ENCODE peak calls at places on chromosomes 13 and 19, in eight cellular contexts. Z is GM23338, M is GM23248, F is fibroblast of lung, T is keratinocyte, A is mammary epithelial cell, K is neural progenitor cell, L is K562. N is an unnamed sample.

GRCh38 chr19:52935434-52935833 is 12.2 kb upstream of the ZNF888 start:
- DNase-seq in Z (no peak), M (no peak), F (peak), T (no peak), A (no peak), K (no peak), L (no peak), N (no peak)

GRCh38 chr13:111992911-111993310 is 74.0 kb upstream of the SOX1 start:
- DNase-seq in Z (no peak), M (no peak), F (no peak), T (no peak), A (no peak), K (no peak), L (no peak), N (no peak)

GRCh38 chr19:21740559-21740958 is 26.8 kb downstream of the ZNF100 start:
- DNase-seq in Z (no peak), M (no peak), F (no peak), T (no peak), A (no peak), K (no peak), L (no peak), N (no peak)

GRCh38 chr19:40165362-40165937 is 25.8 kb upstream of the MAP3K10 start:
- DNase-seq in Z (peak), M (peak), F (peak), T (no peak), A (no peak), K (peak), L (peak), N (peak)

GRCh38 chr19:46350758-46351159 is 3.9 kb downstream of the PPP5C start:
- DNase-seq in Z (no peak), M (no peak), F (no peak), T (no peak), A (no peak), K (no peak), L (no peak), N (no peak)

GRCh38 chr19:377801-378581 is 31.0 kb downstream of the C2CD4C start:
- DNase-seq in Z (no peak), M (peak), F (no peak), T (no peak), A (peak), K (no peak), L (no peak), N (no peak)

GRCh38 chr13:81381560-81381959 is 1040.6 kb upstream of the SPRY2 start:
- DNase-seq in Z (no peak), M (no peak), F (no peak), T (no peak), A (no peak), K (no peak), L (no peak), N (no peak)

GRCh38 chr19:55877211-55877610 is 40.9 kb downstream of the NLRP4 start:
- DNase-seq in Z (no peak), M (no peak), F (no peak), T (no peak), A (no peak), K (no peak), L (no peak), N (no peak)

GRCh38 chr19:6753178-6754031 is 13.8 kb downstream of the SH2D3A start:
- DNase-seq in Z (peak), M (peak), F (peak), T (no peak), A (no peak), K (peak), L (peak), N (peak)

GRCh38 chr13:110628477-110628793 is 13.1 kb downstream of the NAXD start:
- DNase-seq in Z (no peak), M (no peak), F (no peak), T (no peak), A (no peak), K (no peak), L (no peak), N (no peak)

GRCh38 chr19:6678690-6679109 is 8.7 kb upstream of the TNFSF14 start:
- DNase-seq in Z (no peak), M (peak), F (no peak), T (no peak), A (peak), K (no peak), L (no peak), N (no peak)

GRCh38 chr13:65479692-65480091 is 1750.4 kb downstream of the PCDH9 start:
- DNase-seq in Z (no peak), M (no peak), F (no peak), T (no peak), A (no peak), K (no peak), L (no peak), N (no peak)

GRCh38 chr19:343941-344624 is 513 bp downstream of the MIER2 start:
- DNase-seq in Z (peak), M (peak), F (peak), T (no peak), A (no peak), K (peak), L (peak), N (no peak)

GRCh38 chr13:41847216-41847615 is 113.7 kb downstream of the VWA8 start:
- DNase-seq in Z (no peak), M (no peak), F (no peak), T (no peak), A (no peak), K (no peak), L (no peak), N (no peak)

GRCh38 chr13:110828705-110829104 is 86.2 kb downstream of the ANKRD10 start:
- DNase-seq in Z (no peak), M (no peak), F (no peak), T (no peak), A (no peak), K (no peak), L (no peak), N (no peak)

GRCh38 chr13:85386424-85386823 is 412.8 kb downstream of the SLITRK6 start:
- DNase-seq in Z (no peak), M (no peak), F (no peak), T (no peak), A (no peak), K (peak), L (no peak), N (no peak)

GRCh38 chr19:12052057-12052570 is 647 bp downstream of the ZNF878 start:
- DNase-seq in Z (peak), M (peak), F (no peak), T (no peak), A (peak), K (no peak), L (no peak), N (no peak)

GRCh38 chr19:10432736-10433130 is 12.4 kb downstream of the PDE4A start:
- DNase-seq in Z (peak), M (no peak), F (no peak), T (no peak), A (no peak), K (no peak), L (no peak), N (no peak)

GRCh38 chr13:50796463-50796862 is 47.0 kb downstream of the DLEU7 start:
- DNase-seq in Z (no peak), M (no peak), F (no peak), T (no peak), A (no peak), K (no peak), L (no peak), N (no peak)

GRCh38 chr13:40916207-40916998 is 102.7 kb downstream of the ELF1 start:
- DNase-seq in Z (no peak), M (peak), F (no peak), T (no peak), A (no peak), K (no peak), L (no peak), N (no peak)

GRCh38 chr13:64130600-64130999 is 2715.0 kb upstream of the PCDH20 start:
- DNase-seq in Z (no peak), M (no peak), F (no peak), T (no peak), A (no peak), K (no peak), L (no peak), N (no peak)

GRCh38 chr13:98450495-98451167 is 126.3 kb downstream of the STK24 start:
- DNase-seq in Z (peak), M (peak), F (no peak), T (no peak), A (no peak), K (no peak), L (no peak), N (no peak)

GRCh38 chr13:43786766-43787517 is at the start of gene ENOX1:
- DNase-seq in Z (peak), M (peak), F (peak), T (no peak), A (peak), K (peak), L (no peak), N (no peak)

GRCh38 chr13:24709186-24709913 is 29.1 kb downstream of the ATP12A start:
- DNase-seq in Z (peak), M (no peak), F (no peak), T (no peak), A (no peak), K (no peak), L (no peak), N (no peak)

GRCh38 chr13:37617162-37617561 is 18.6 kb upstream of the POSTN start:
- DNase-seq in Z (peak), M (peak), F (peak), T (peak), A (peak), K (no peak), L (no peak), N (no peak)

GRCh38 chr19:35034588-35035382 is 4.5 kb downstream of the SCN1B start:
- DNase-seq in Z (no peak), M (peak), F (no peak), T (no peak), A (no peak), K (no peak), L (no peak), N (no peak)

GRCh38 chr19:8519388-8519787 is 5.4 kb upstream of the ZNF414 start:
- DNase-seq in Z (no peak), M (no peak), F (no peak), T (no peak), A (no peak), K (no peak), L (no peak), N (no peak)

GRCh38 chr19:30999726-31000125 is 349.5 kb downstream of the TSHZ3 start:
- DNase-seq in Z (no peak), M (peak), F (no peak), T (no peak), A (no peak), K (no peak), L (no peak), N (no peak)

GRCh38 chr13:27971236-27971645 is 2.1 kb upstream of the CDX2 start:
- DNase-seq in Z (peak), M (no peak), F (no peak), T (no peak), A (no peak), K (peak), L (no peak), N (no peak)

GRCh38 chr19:38120471-38121030 is 103.5 kb downstream of the DPF1 start:
- DNase-seq in Z (no peak), M (no peak), F (no peak), T (no peak), A (no peak), K (no peak), L (no peak), N (no peak)

GRCh38 chr19:49835562-49835961 is 15.4 kb upstream of the PTOV1 start:
- DNase-seq in Z (no peak), M (no peak), F (no peak), T (no peak), A (no peak), K (no peak), L (no peak), N (no peak)

GRCh38 chr19:38336638-38337359 is 1.2 kb downstream of the CATSPERG start:
- DNase-seq in Z (peak), M (peak), F (peak), T (peak), A (peak), K (peak), L (peak), N (peak)

GRCh38 chr19:43534811-43535761 is 2.1 kb downstream of the ZNF575 start:
- DNase-seq in Z (peak), M (peak), F (peak), T (no peak), A (no peak), K (peak), L (peak), N (no peak)

GRCh38 chr13:111270126-111270525 is 50.3 kb upstream of the TEX29 start:
- DNase-seq in Z (no peak), M (peak), F (peak), T (no peak), A (no peak), K (no peak), L (no peak), N (no peak)

GRCh38 chr13:25821761-25822160 is 230.1 kb downstream of the SHISA2 start:
- DNase-seq in Z (no peak), M (no peak), F (no peak), T (no peak), A (no peak), K (no peak), L (no peak), N (peak)

GRCh38 chr19:19541572-19541971 is 3.5 kb downstream of the CILP2 start:
- DNase-seq in Z (peak), M (no peak), F (no peak), T (no peak), A (no peak), K (no peak), L (no peak), N (no peak)

GRCh38 chr19:19540707-19541515 is 2.8 kb downstream of the CILP2 start:
- DNase-seq in Z (peak), M (peak), F (peak), T (peak), A (peak), K (peak), L (peak), N (no peak)

GRCh38 chr19:19538767-19539166 is 702 bp downstream of the CILP2 start:
- DNase-seq in Z (peak), M (peak), F (no peak), T (no peak), A (no peak), K (no peak), L (no peak), N (no peak)

GRCh38 chr19:19538077-19538764 is at the start of gene CILP2:
- DNase-seq in Z (peak), M (peak), F (no peak), T (no peak), A (no peak), K (peak), L (peak), N (no peak)

GRCh38 chr19:19539738-19540703 is 2.0 kb downstream of the CILP2 start:
- DNase-seq in Z (peak), M (peak), F (peak), T (peak), A (peak), K (peak), L (peak), N (no peak)
- TF ChIP-seq EZH2 in Z (no peak), M (no peak), F (no peak), T (no peak), A (no peak), K (no peak), L (no peak), N (no peak)

GRCh38 chr19:13095393-13095784 is 7.3 kb downstream of the LYL1 start:
- DNase-seq in Z (peak), M (no peak), F (no peak), T (no peak), A (no peak), K (peak), L (no peak), N (no peak)

GRCh38 chr19:13096968-13097330 is 5.7 kb downstream of the LYL1 start:
- DNase-seq in Z (no peak), M (no peak), F (no peak), T (no peak), A (no peak), K (no peak), L (no peak), N (no peak)

GRCh38 chr19:13097331-13098258 is 5.1 kb downstream of the LYL1 start:
- DNase-seq in Z (peak), M (peak), F (no peak), T (no peak), A (no peak), K (peak), L (peak), N (no peak)

GRCh38 chr19:13094771-13095392 is 7.8 kb downstream of the LYL1 start:
- DNase-seq in Z (peak), M (no peak), F (no peak), T (no peak), A (no peak), K (peak), L (peak), N (no peak)

DNA sequence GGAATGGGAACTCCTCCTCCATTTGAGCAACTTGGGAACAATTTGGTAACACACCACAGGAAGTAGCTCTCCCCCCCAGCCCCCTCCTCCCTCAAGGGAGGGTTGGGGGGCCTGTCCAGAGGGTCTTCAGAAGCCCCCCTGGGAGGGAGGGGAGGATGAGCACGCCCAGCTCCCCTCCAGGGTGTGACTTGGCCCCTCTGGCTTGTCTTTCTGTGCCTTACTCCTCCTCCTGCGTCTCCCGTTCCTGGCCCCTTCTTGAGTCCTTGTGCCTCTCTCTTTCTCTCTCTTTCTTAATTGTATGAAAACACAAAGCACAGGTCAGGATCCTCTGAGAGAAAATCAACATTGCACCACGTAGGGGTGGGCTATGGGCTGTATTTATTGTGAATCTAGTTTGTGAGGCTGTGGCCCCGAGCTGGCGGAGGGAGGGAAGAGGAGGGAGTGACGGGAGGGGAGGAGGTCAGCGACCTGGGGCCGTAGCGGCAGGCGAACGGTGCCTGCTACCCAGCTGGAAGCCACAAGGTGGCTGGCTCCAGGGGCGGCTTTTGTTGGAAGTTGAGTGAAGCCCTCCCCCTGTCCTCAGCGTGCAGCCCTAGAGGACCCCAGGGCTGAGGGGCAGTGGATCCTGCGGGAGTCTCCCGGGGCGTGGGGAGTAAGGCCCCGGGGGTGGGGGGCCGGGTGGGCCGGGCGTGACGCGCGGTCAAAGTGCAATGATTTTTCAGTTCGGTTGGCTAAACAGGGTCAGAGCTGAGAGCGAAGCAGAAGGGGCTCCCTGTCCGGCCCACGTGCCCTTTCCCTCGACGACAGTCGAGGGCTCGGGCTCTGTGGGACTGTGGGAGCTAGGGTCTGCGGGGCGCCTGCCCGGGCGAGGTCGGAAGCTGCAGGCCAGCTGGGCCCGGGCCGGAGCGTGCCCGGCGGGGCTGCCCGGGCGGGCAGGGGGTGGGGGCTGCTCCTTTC is 6.4 kb downstream of the LYL1 start:
- DNase-seq in Z (peak), M (no peak), F (no peak), T (no peak), A (no peak), K (peak), L (peak), N (no peak)
- TF ChIP-seq EZH2 in Z (no peak), M (no peak), F (no peak), T (no peak), A (no peak), K (no peak), L (no peak), N (no peak)

GRCh38 chr19:17871032-17871877 is 490 bp upstream of the SLC5A5 start:
- DNase-seq in Z (no peak), M (no peak), F (no peak), T (no peak), A (no peak), K (no peak), L (no peak), N (no peak)
- TF ChIP-seq EZH2 in Z (no peak), M (peak), F (peak), T (peak), A (peak), K (no peak), L (no peak), N (no peak)

DNA sequence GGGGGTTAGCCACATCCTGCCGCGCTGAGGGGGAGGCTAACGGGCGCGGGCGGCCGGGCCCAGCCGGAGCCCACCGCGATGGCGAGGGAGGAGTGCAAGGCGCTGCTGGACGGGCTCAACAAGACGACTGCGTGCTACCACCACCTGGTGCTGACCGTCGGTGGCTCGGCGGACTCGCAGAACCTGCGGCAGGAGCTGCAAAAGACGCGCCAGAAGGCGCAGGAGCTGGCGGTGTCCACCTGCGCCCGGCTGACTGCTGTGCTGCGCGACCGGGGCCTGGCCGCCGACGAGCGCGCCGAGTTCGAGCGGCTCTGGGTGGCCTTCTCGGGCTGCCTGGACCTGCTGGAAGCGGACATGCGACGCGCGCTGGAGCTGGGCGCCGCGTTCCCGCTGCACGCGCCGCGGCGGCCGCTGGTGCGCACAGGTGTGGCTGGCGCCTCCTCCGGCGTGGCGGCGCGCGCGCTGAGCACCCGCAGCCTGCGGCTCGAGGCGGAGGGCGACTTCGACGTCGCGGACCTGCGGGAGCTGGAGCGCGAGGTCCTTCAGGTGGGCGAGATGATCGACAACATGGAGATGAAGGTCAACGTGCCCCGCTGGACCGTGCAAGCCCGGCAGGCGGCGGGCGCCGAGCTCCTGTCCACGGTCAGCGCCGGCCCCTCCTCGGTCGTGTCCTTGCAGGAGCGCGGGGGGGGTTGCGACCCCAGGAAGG is 692 bp downstream of the RGS9BP start:
- DNase-seq in Z (peak), M (peak), F (no peak), T (no peak), A (peak), K (peak), L (no peak), N (no peak)
- TF ChIP-seq EZH2 in Z (no peak), M (peak), F (peak), T (peak), A (peak), K (peak), L (no peak), N (no peak)

N was measured in SK-N-MC.